ENCODE peak calls at places on chromosome 1, in four cellular contexts. One of them, this sample, is unnamed.

GRCh38 chr1:26574690-26575349 is 45.3 kb downstream of the RPS6KA1 start:
- DNase-seq in T follicular helper cell: no peak
- DNase-seq in H54: no peak
- DNase-seq in effector memory CD8-positive, alpha-beta T cell: no peak
- DNase-seq in this sample: no peak

GRCh38 chr1:174058639-174059038 is 36.5 kb upstream of the RC3H1 start:
- DNase-seq in T follicular helper cell: no peak
- DNase-seq in H54: no peak
- DNase-seq in effector memory CD8-positive, alpha-beta T cell: no peak
- DNase-seq in this sample: no peak

GRCh38 chr1:230274254-230274653 is 151.9 kb downstream of the PGBD5 start:
- DNase-seq in T follicular helper cell: no peak
- DNase-seq in H54: no peak
- DNase-seq in effector memory CD8-positive, alpha-beta T cell: no peak
- DNase-seq in this sample: peak; percentile 43

GRCh38 chr1:63691672-63692425 is 82.0 kb upstream of the ROR1 start:
- DNase-seq in T follicular helper cell: no peak
- DNase-seq in H54: peak; percentile 45
- DNase-seq in effector memory CD8-positive, alpha-beta T cell: no peak
- DNase-seq in this sample: peak; percentile 38

GRCh38 chr1:43870306-43870705 is 63.3 kb upstream of the ARTN start:
- DNase-seq in T follicular helper cell: no peak
- DNase-seq in H54: no peak
- DNase-seq in effector memory CD8-positive, alpha-beta T cell: no peak
- DNase-seq in this sample: no peak

GRCh38 chr1:92792340-92792782 is 7.5 kb upstream of the EVI5 start:
- DNase-seq in T follicular helper cell: no peak
- DNase-seq in H54: no peak
- DNase-seq in effector memory CD8-positive, alpha-beta T cell: no peak
- DNase-seq in this sample: no peak

GRCh38 chr1:113146242-113147072 is 73.5 kb downstream of the LRIG2 start:
- DNase-seq in T follicular helper cell: no peak
- DNase-seq in H54: no peak
- DNase-seq in effector memory CD8-positive, alpha-beta T cell: no peak
- DNase-seq in this sample: no peak

GRCh38 chr1:180181048-180181447 is 26.4 kb downstream of the QSOX1 start:
- DNase-seq in T follicular helper cell: no peak
- DNase-seq in H54: no peak
- DNase-seq in effector memory CD8-positive, alpha-beta T cell: no peak
- DNase-seq in this sample: no peak